ENCODE peak calls at places on chromosome 13, in nine cellular contexts. H is HFF-Myc, V is HL-60, L is dorsolateral prefrontal cortex, P is upper lobe of right lung, A is epithelial cell of esophagus, I is lung, E is ovary, M is fibroblast of mammary gland. Z is an unnamed sample.

GRCh38 chr13:104460553-104460952 is 1394.3 kb upstream of the SLC10A2 start:
- DNase-seq in H (no peak), V (no peak), L (no peak), P (no peak), A (peak; percentile 40), I (no peak), E (no peak), M (peak; percentile 4), Z (no peak)

GRCh38 chr13:49517461-49517860 is 21.7 kb downstream of the PHF11 start:
- DNase-seq in H (no peak), V (no peak), L (peak; percentile 51), P (no peak), A (no peak), I (no peak), E (no peak), M (peak; percentile 34), Z (no peak)

GRCh38 chr13:35784286-35784951 is 307.9 kb upstream of the MAB21L1 start:
- DNase-seq in H (no peak), V (no peak), L (no peak), P (no peak), A (no peak), I (no peak), E (no peak), M (peak; percentile 59), Z (no peak)

GRCh38 chr13:65913173-65913572 is 1317.0 kb downstream of the PCDH9 start:
- DNase-seq in H (peak; percentile 33), V (no peak), L (no peak), P (no peak), A (peak; percentile 76), I (no peak), E (no peak), M (peak; percentile 91), Z (no peak)

GRCh38 chr13:93225610-93226009 is 997 bp upstream of the GPC6 start:
- DNase-seq in H (no peak), V (no peak), L (no peak), P (no peak), A (peak; percentile 78), I (no peak), E (no peak), M (peak; percentile 23), Z (no peak)

GRCh38 chr13:68810660-68811059 is 1297.0 kb upstream of the ATXN8OS start:
- DNase-seq in H (no peak), V (no peak), L (no peak), P (no peak), A (peak; percentile 16), I (no peak), E (no peak), M (no peak), Z (no peak)

GRCh38 chr13:65292488-65292901 is 1937.6 kb downstream of the PCDH9 start:
- DNase-seq in H (peak; percentile 21), V (no peak), L (no peak), P (no peak), A (peak; percentile 47), I (no peak), E (no peak), M (peak; percentile 3), Z (no peak)

GRCh38 chr13:34412295-34412694 is 529.8 kb upstream of the NBEA start:
- DNase-seq in H (no peak), V (no peak), L (no peak), P (no peak), A (no peak), I (no peak), E (no peak), M (no peak), Z (no peak)

GRCh38 chr13:77325371-77325941 is 1.4 kb downstream of the MYCBP2 start:
- DNase-seq in H (no peak), V (no peak), L (no peak), P (no peak), A (peak; percentile 88), I (no peak), E (no peak), M (no peak), Z (no peak)

GRCh38 chr13:31896427-31896826 is 135.1 kb upstream of the FRY start:
- DNase-seq in H (no peak), V (no peak), L (no peak), P (no peak), A (no peak), I (no peak), E (no peak), M (peak; percentile 92), Z (no peak)

GRCh38 chr13:111460548-111461444 is 140.4 kb downstream of the TEX29 start:
- DNase-seq in H (peak; percentile 15), V (no peak), L (peak; percentile 73), P (no peak), A (peak; percentile 1), I (no peak), E (no peak), M (peak; percentile 50), Z (no peak)

GRCh38 chr13:25934127-25934526 is 117.7 kb downstream of the SHISA2 start:
- DNase-seq in H (no peak), V (no peak), L (no peak), P (no peak), A (no peak), I (no peak), E (no peak), M (no peak), Z (no peak)

GRCh38 chr13:47665041-47665440 is 336.0 kb downstream of the SUCLA2 start:
- DNase-seq in H (no peak), V (no peak), L (no peak), P (no peak), A (no peak), I (no peak), E (no peak), M (no peak), Z (no peak)

GRCh38 chr13:89514534-89515312 is 1832.8 kb upstream of the MIR17HG start:
- DNase-seq in H (no peak), V (no peak), L (no peak), P (no peak), A (peak; percentile 88), I (no peak), E (no peak), M (peak; percentile 66), Z (no peak)

GRCh38 chr13:40657961-40658360 is 8.5 kb downstream of the FOXO1 start:
- DNase-seq in H (no peak), V (no peak), L (no peak), P (no peak), A (no peak), I (no peak), E (no peak), M (peak; percentile 56), Z (no peak)

GRCh38 chr13:67620665-67621064 is 390.5 kb upstream of the PCDH9 start:
- DNase-seq in H (no peak), V (no peak), L (no peak), P (no peak), A (no peak), I (no peak), E (no peak), M (peak; percentile 38), Z (no peak)

GRCh38 chr13:98144501-98145350 is 1.8 kb downstream of the FARP1 start:
- DNase-seq in H (peak; percentile 46), V (no peak), L (no peak), P (no peak), A (peak; percentile 50), I (no peak), E (no peak), M (peak; percentile 49), Z (no peak)
- TF ChIP-seq CTCF in H (peak; percentile 43), V (no peak), L (no peak), P (peak; percentile 16), A (peak; percentile 34), I (no peak), E (no peak), M (peak; percentile 30), Z (no peak)

GRCh38 chr13:43061496-43062280 is 38.3 kb downstream of the DNAJC15 start:
- DNase-seq in H (no peak), V (no peak), L (no peak), P (no peak), A (peak; percentile 41), I (no peak), E (no peak), M (no peak), Z (no peak)
- H3K4me3 ChIP-seq in H (no peak overlapping the region), V (no peak overlapping the region), L (no peak overlapping the region), P (no peak overlapping the region), A (no peak overlapping the region), I (no peak overlapping the region), E (no peak overlapping the region), M (no peak overlapping the region), Z (no peak overlapping the region)

DNA sequence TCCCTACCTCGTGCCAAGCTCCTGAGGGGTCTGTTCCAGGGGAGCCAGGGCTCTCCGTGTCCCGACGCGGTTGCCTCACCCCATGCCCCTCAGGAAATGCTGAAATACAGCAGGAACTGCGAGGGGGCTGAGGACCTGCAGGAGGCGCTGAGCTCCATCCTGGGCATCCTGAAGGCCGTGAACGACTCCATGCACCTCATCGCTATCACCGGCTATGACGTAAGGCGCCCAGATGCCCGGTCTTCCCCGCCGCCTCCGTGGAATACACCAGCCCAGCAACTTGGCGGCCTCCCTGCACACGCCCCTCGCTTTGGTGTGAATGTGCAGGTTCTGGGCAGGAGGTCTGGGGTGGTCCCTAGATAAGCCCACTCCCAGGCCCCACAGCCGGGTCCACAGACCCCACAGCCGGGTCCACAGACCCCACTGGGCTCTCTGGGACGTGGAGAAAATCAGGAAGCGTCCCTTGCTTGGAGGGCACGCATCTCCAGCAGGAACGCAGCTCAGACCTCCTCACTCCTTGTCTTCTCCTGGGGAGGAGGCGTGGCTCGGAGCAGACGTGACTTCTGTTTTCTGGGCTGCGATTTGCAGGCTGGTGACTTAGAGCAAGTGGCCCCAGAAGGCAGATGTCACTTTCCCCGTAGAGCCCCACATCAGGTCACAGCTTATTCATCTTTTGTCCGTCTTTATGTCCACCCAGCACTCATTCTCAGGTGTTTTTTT is 19.4 kb upstream of the F7 start:
- DNase-seq in H (no peak), V (no peak), L (no peak), P (peak; percentile 38), A (no peak), I (no peak), E (no peak), M (no peak), Z (no peak)
- TF ChIP-seq CTCF in H (peak; percentile 15), V (no peak), L (no peak), P (no peak), A (no peak), I (no peak), E (no peak), M (no peak), Z (no peak)

GRCh38 chr13:110264685-110265275 is 42.2 kb downstream of the COL4A1 start:
- DNase-seq in H (no peak), V (no peak), L (no peak), P (no peak), A (no peak), I (no peak), E (no peak), M (no peak), Z (no peak)

GRCh38 chr13:110266431-110266809 is 40.5 kb downstream of the COL4A1 start:
- DNase-seq in H (no peak), V (no peak), L (no peak), P (no peak), A (no peak), I (no peak), E (no peak), M (no peak), Z (no peak)

GRCh38 chr13:110265341-110265681 is 41.6 kb downstream of the COL4A1 start:
- DNase-seq in H (no peak), V (no peak), L (no peak), P (no peak), A (no peak), I (no peak), E (no peak), M (no peak), Z (no peak)

GRCh38 chr13:110266983-110267382 is 40.0 kb downstream of the COL4A1 start:
- DNase-seq in H (no peak), V (no peak), L (no peak), P (no peak), A (no peak), I (no peak), E (no peak), M (no peak), Z (no peak)

GRCh38 chr13:110265682-110266430 is 41.1 kb downstream of the COL4A1 start:
- DNase-seq in H (no peak), V (no peak), L (no peak), P (no peak), A (no peak), I (no peak), E (no peak), M (no peak), Z (no peak)
- H3K4me3 ChIP-seq in H (no peak overlapping the region), V (no peak overlapping the region), L (peak overlapping the region; percentile 26), P (no peak overlapping the region), A (no peak overlapping the region), I (no peak overlapping the region), E (no peak overlapping the region), M (no peak overlapping the region), Z (no peak overlapping the region)

Z was measured in GM12864.